ENCODE peak calls at places on chromosomes 6 and 20, in five cellular contexts. W, M, E, U and F are unnamed samples. For H3K9me3, the result is how much of the 10 kb centered on the place peaks cover.

GRCh38 chr6:54697423-54697822 is 149.1 kb upstream of the FAM83B start:
- DNase-seq in E (no peak), M (no peak), U (peak), W (no peak), F (peak)

GRCh38 chr20:16350465-16350864 is 222.8 kb downstream of the KIF16B start:
- DNase-seq in U (peak), E (no peak), M (no peak), W (no peak), F (no peak)

GRCh38 chr6:87718662-87719433 is 16.8 kb upstream of the AKIRIN2 start:
- DNase-seq in U (peak), W (peak), E (no peak), M (no peak), F (peak)

GRCh38 chr6:21360353-21360752 is 233.2 kb upstream of the SOX4 start:
- DNase-seq in M (no peak), U (no peak), E (no peak), W (no peak), F (no peak)

GRCh38 chr20:44196278-44196677 is 9.3 kb upstream of the JPH2 start:
- DNase-seq in M (no peak), E (no peak), U (no peak), W (no peak), F (no peak)

GRCh38 chr6:73515204-73516101 is 5.4 kb downstream of the EEF1A1 start:
- DNase-seq in U (peak), E (peak), W (peak), M (no peak), F (peak)

GRCh38 chr20:45097485-45098095 is 3.3 kb downstream of the KCNS1 start:
- DNase-seq in M (no peak), U (no peak), E (no peak), W (no peak), F (no peak)

GRCh38 chr20:5510446-5510845 is 193.7 kb upstream of the PROKR2 start:
- DNase-seq in U (no peak), E (peak), W (no peak), M (peak), F (no peak)

GRCh38 chr6:90297124-90297865 is 652 bp upstream of the BACH2 start:
- DNase-seq in U (no peak), E (peak), M (peak), W (no peak), F (no peak)

GRCh38 chr6:10014561-10014960 is 400.3 kb downstream of the TFAP2A start:
- DNase-seq in U (peak), M (no peak), W (no peak), E (peak), F (peak)

GRCh38 chr20:39164642-39165041 is 202.5 kb downstream of the DHX35 start:
- DNase-seq in E (no peak), M (no peak), U (no peak), W (no peak), F (no peak)

GRCh38 chr6:13988049-13988738 is 63.4 kb downstream of the RNF182 start:
- DNase-seq in M (no peak), U (no peak), E (no peak), W (no peak), F (no peak)

GRCh38 chr6:49890988-49891387 is 24.7 kb upstream of the CRISP1 start:
- DNase-seq in U (no peak), W (no peak), M (no peak), E (peak), F (no peak)

GRCh38 chr20:43576108-43576507 is 14.6 kb upstream of the IFT52 start:
- DNase-seq in U (no peak), M (no peak), W (no peak), E (no peak), F (no peak)

DNA sequence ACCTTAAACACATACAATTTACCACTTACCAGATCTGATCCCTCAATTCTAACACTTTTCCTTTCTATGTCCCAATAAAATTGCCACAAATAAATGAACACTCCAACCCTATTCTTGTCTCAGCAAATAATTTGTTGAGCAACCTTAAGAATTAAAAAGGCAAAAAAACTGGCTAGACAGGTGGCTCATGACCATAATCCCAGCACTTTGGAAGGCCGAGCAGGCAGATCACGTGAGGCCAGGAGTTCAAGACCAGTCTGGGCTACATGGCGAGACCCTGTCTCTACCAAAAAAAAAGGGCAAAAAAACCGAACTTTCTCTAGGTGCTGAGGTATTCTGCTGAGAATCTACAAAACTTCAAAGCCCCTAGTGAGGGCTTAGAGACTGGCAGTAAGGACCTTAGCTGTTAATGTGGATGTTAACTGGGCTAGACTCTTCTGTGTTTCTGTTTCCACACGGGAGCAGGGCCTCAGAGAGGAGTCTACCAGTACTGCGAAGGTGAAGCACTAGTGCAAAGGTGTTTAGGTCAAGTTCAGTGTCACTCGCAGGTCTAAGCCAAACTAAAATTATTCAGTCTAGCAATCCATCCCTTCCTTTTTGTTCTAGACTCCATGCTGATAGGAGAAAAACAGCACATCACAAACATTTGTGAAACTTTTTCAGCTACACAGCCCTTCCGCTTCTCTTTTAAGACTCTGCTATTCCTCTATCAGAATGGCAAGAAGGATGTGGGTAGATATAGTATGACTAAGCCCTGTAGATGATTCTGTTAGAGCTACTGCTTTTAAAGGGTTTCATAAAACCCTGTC is 2.6 kb downstream of the FASTKD5 start:
- DNase-seq in W (no peak), U (peak), E (no peak), M (no peak), F (no peak)
- H3K9ac ChIP-seq in W (peak), U (no peak), E (no peak), M (no peak), F (peak)

DNA sequence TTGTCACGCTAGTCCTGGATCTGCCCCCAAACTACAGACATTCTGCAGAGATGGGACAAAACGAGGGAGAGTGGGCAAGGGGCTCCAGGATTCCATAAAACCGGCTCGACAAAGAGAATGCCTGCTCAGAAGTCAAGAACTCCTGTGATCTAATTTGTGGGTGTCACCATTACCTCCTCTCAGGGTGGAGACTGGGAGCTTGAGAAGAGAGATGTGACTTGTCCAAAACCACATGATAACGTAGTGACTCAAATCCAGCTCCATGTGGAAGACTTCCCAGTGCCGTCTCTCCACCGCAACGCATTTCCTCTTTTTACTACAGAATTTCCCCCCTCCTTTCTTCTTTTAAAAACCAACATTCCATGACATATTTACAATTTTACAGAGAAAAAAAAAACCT is 44.3 kb downstream of the TRERF1 start:
- DNase-seq in U (peak), M (no peak), E (no peak), W (peak), F (peak)
- H3K9me3 ChIP-seq in U (under half), M (under half), E (under half), W (under half), F (under half)

GRCh38 chr6:27287751-27288135 is 24.3 kb downstream of the POM121L2 start:
- DNase-seq in U (no peak), W (no peak), M (no peak), E (no peak), F (no peak)

GRCh38 chr6:27293436-27294152 is 18.5 kb downstream of the POM121L2 start:
- DNase-seq in M (no peak), U (peak), E (peak), W (peak), F (peak)

GRCh38 chr6:27290850-27291208 is 21.2 kb downstream of the POM121L2 start:
- DNase-seq in E (peak), M (no peak), W (no peak), U (no peak), F (no peak)

GRCh38 chr6:27288136-27289044 is 23.7 kb downstream of the POM121L2 start:
- DNase-seq in E (peak), W (no peak), M (no peak), U (no peak), F (no peak)

DNA sequence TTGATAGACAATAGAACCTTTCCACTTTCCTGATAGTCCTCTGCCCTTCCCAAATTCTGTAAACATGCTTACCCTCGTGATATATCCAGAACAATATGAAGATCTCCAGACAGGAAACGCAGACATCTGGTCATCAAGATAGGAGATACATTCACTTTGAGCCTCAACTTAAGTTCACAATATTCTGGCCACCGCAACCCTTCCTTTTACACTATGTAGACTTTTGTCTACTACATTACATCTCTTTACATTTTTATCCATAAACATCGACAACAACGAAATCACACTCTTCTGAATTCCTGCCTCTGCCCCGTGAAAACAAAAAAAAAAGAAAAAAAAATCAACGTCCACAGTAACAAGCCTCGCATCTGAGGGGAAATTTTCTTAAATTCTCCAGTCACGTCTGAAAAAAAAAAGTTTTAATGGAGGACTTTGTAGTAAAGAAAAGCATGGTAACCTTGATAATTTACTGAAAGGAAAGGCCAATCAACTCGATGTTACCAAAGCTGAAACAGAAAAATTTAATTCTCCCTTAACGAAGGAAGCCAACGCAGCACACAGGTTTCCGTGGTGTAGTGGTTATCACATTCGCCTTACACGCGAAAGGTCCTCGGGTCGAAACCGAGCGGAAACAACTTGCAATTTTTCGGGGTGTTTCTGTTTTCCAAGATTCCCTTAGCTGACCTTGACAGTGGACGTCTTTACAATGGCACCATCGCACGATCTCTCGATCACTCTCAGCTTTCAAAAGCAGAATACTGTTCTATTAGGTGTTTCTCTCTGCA is 21.8 kb downstream of the POM121L2 start:
- DNase-seq in W (no peak), U (peak), E (peak), M (no peak), F (peak)
- H3K9ac ChIP-seq in W (peak), U (no peak), E (no peak), M (no peak), F (no peak)

DNA sequence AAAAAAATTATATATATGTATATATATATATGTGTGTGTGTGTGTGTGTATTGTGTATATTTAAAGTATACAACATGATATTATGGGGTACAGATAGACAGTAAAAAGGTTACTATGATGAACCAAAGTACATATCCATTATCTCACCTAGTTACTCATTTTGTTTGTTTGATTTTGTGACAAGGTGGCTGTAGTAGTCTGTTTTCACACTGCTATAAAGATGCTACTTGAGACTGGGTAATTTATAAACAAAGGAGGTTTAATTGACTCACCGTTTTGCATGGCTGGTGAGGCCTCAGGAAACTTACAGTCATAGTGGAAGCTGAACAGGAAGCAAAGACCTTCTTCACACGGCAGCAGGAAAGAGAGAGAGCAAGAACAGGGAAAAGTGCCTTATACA is 30.1 kb upstream of the DACT2 start:
- DNase-seq in M (no peak), W (no peak), E (no peak), U (no peak), F (no peak)
- H3K9me3 ChIP-seq in M (under half), W (under half), E (under half), U (under half), F (under half)